ENCODE peak calls at places on chromosome 2, in nine cellular contexts. T is occipital lobe, X is GM12892, P is Kasumi-1, M is amygdala, L is neural crest cell, U is endothelial cell, N is NCI-H345, C is Calu3. H is an unnamed sample.

GRCh38 chr2:17583646-17584045 is 43.1 kb downstream of the VSNL1 start:
- DNase-seq in L (no peak), T (no peak), X (no peak), P (no peak), N (no peak), C (no peak), U (no peak), M (no peak), H (no peak)

GRCh38 chr2:241686649-241687425 is at the start of gene DTYMK:
- DNase-seq in N (peak; percentile 97), U (peak; percentile 98), P (peak; percentile 79), T (peak; percentile 92), L (peak; percentile 89), M (peak; percentile 96), C (peak; percentile 98), X (peak; percentile 99), H (peak; percentile 92)

GRCh38 chr2:39913648-39914456 is 134.8 kb upstream of the THUMPD2 start:
- DNase-seq in P (peak; percentile 79), C (peak; percentile 28), X (no peak), U (peak; percentile 10), T (no peak), L (no peak), M (no peak), N (peak; percentile 68), H (no peak)

GRCh38 chr2:236546561-236546961 is 23.1 kb upstream of the ACKR3 start:
- DNase-seq in U (no peak), L (no peak), C (no peak), T (no peak), N (no peak), P (peak; percentile 79), X (no peak), M (no peak), H (no peak)

GRCh38 chr2:212773808-212774339 is 235.3 kb upstream of the ERBB4 start:
- DNase-seq in P (no peak), C (no peak), N (no peak), X (no peak), U (no peak), M (no peak), L (no peak), T (no peak), H (no peak)

GRCh38 chr2:1509271-1509995 is 96.2 kb downstream of the TPO start:
- DNase-seq in X (no peak), C (no peak), P (no peak), L (no peak), N (no peak), T (no peak), M (no peak), U (no peak), H (no peak)

GRCh38 chr2:240811346-240812300 is 8.4 kb downstream of the KIF1A start:
- DNase-seq in C (no peak), M (no peak), P (no peak), T (no peak), X (no peak), L (no peak), N (no peak), U (no peak), H (peak; percentile 59)

GRCh38 chr2:101479328-101479727 is 4.4 kb upstream of the RFX8 start:
- DNase-seq in M (no peak), N (peak; percentile 77), T (no peak), C (no peak), L (no peak), X (no peak), P (no peak), U (no peak), H (no peak)

GRCh38 chr2:19187323-19188020 is 171.0 kb downstream of the OSR1 start:
- DNase-seq in C (no peak), U (no peak), N (no peak), L (no peak), M (no peak), T (no peak), X (no peak), P (no peak), H (peak; percentile 30)

GRCh38 chr2:6999161-6999877 is 82.1 kb downstream of the RNF144A start:
- DNase-seq in L (no peak), U (no peak), C (no peak), M (no peak), T (no peak), N (no peak), X (no peak), P (peak; percentile 18), H (no peak)

GRCh38 chr2:79960035-79960725 is 344.4 kb downstream of the LRRTM1 start:
- DNase-seq in C (no peak), N (no peak), T (no peak), X (no peak), P (no peak), L (no peak), U (no peak), M (no peak), H (no peak)

GRCh38 chr2:98463081-98463481 is 18.4 kb downstream of the INPP4A start:
- DNase-seq in X (no peak), N (peak; percentile 81), U (no peak), C (no peak), P (no peak), M (no peak), L (no peak), T (no peak), H (no peak)

GRCh38 chr2:109607766-109608165 is 6.0 kb downstream of the SEPTIN10 start:
- DNase-seq in C (no peak), N (no peak), M (no peak), T (no peak), U (no peak), X (no peak), L (no peak), P (no peak), H (no peak)

GRCh38 chr2:239854596-239854995 is 170.5 kb downstream of the NDUFA10 start:
- DNase-seq in X (no peak), C (no peak), N (no peak), L (no peak), T (no peak), P (no peak), M (no peak), U (no peak), H (no peak)

GRCh38 chr2:127049927-127050802 is 56.8 kb downstream of the BIN1 start:
- DNase-seq in L (peak; percentile 76), U (peak; percentile 86), N (peak; percentile 48), P (peak; percentile 60), T (peak; percentile 43), M (peak; percentile 51), X (peak; percentile 94), C (peak; percentile 78), H (peak; percentile 93)

GRCh38 chr2:223944166-223944703 is 900 bp downstream of the WDFY1 start:
- DNase-seq in C (peak; percentile 55), U (peak; percentile 35), N (peak; percentile 32), X (peak; percentile 35), T (peak; percentile 32), P (no peak), M (peak; percentile 36), L (peak; percentile 42), H (peak; percentile 89)

GRCh38 chr2:235433860-235434259 is 60.0 kb upstream of the AGAP1 start:
- DNase-seq in X (no peak), M (peak; percentile 38), U (no peak), C (no peak), T (peak; percentile 12), N (no peak), L (no peak), P (no peak), H (peak; percentile 36)

GRCh38 chr2:33085646-33086045 is 138.9 kb downstream of the LTBP1 start:
- DNase-seq in L (no peak), M (no peak), N (no peak), U (no peak), X (no peak), P (no peak), T (no peak), C (no peak), H (no peak)

GRCh38 chr2:3458396-3459184 is 60.7 kb downstream of the ADI1 start:
- DNase-seq in C (no peak), N (no peak), U (no peak), P (no peak), L (no peak), M (no peak), T (no peak), X (no peak), H (no peak)

GRCh38 chr2:215698566-215698965 is 262.7 kb upstream of the FN1 start:
- DNase-seq in P (no peak), M (no peak), X (no peak), C (no peak), L (no peak), N (no peak), U (no peak), T (no peak), H (no peak)

GRCh38 chr2:219736196-219736595 is 108.8 kb downstream of the SLC4A3 start:
- DNase-seq in U (peak; percentile 47), T (no peak), L (peak; percentile 63), N (peak; percentile 40), C (peak; percentile 54), X (no peak), P (peak; percentile 58), M (no peak), H (no peak)

GRCh38 chr2:37622434-37623202 is 48.8 kb downstream of the CDC42EP3 start:
- DNase-seq in L (no peak), M (no peak), T (no peak), N (no peak), X (no peak), C (no peak), P (no peak), U (no peak), H (no peak)

GRCh38 chr2:15942711-15943345 is 2.5 kb downstream of the MYCN start:
- DNase-seq in T (peak; percentile 12), M (peak; percentile 29), N (no peak), C (no peak), U (peak; percentile 19), X (peak; percentile 26), P (no peak), L (no peak), H (no peak)

GRCh38 chr2:219724628-219725027 is 97.2 kb downstream of the SLC4A3 start:
- DNase-seq in N (no peak), L (no peak), X (no peak), T (no peak), C (no peak), P (no peak), M (no peak), U (no peak), H (no peak)

GRCh38 chr2:85613717-85614515 is 2.0 kb upstream of the C2orf68 start:
- DNase-seq in C (no peak), N (no peak), P (no peak), U (no peak), T (no peak), L (no peak), M (no peak), X (no peak), H (no peak)

GRCh38 chr2:44716131-44716530 is 225.4 kb upstream of the SIX3 start:
- DNase-seq in M (no peak), C (no peak), T (no peak), L (no peak), U (no peak), P (no peak), X (no peak), N (no peak), H (no peak)

GRCh38 chr2:240455719-240456606 is 20.5 kb downstream of the GPC1 start:
- DNase-seq in C (peak; percentile 49), T (no peak), P (no peak), N (no peak), X (no peak), L (no peak), M (no peak), U (no peak), H (no peak)

GRCh38 chr2:10918661-10919414 is 7.1 kb downstream of the KCNF1 start:
- DNase-seq in X (no peak), C (peak; percentile 19), P (no peak), N (peak; percentile 33), T (no peak), L (no peak), M (no peak), U (no peak), H (no peak)

GRCh38 chr2:108324531-108325256 is 36.0 kb downstream of the SULT1C2 start:
- DNase-seq in P (no peak), L (no peak), M (no peak), C (no peak), X (no peak), N (no peak), T (no peak), U (no peak), H (no peak)

GRCh38 chr2:172431993-172432392 is 4.6 kb downstream of the ITGA6 start:
- DNase-seq in U (no peak), L (no peak), X (no peak), P (no peak), C (no peak), N (no peak), T (no peak), M (no peak), H (no peak)

GRCh38 chr2:219071189-219071816 is 10.6 kb upstream of the IHH start:
- DNase-seq in X (no peak), L (no peak), P (no peak), C (peak; percentile 15), T (no peak), M (no peak), U (no peak), N (no peak), H (no peak)